ENCODE peak calls at places on chromosomes 6 and 20, in nine cellular contexts. W is spleen, K is fibroblast of lung, P is RWPE2, S is pancreas, J is AG04450, D is lower lobe of right lung, T is heart right ventricle, G is ovary. C is an unnamed sample.

GRCh38 chr20:58310291-58310782 is 822 bp downstream of the RAB22A start:
- DNase-seq in W (no peak), K (peak), P (no peak), S (no peak), J (no peak), D (no peak), T (no peak), G (no peak), C (no peak)

GRCh38 chr6:100915876-100916275 is 34.7 kb upstream of the ASCC3 start:
- DNase-seq in W (no peak), K (no peak), P (no peak), S (no peak), J (no peak), D (no peak), T (no peak), G (no peak), C (no peak)

GRCh38 chr6:14053776-14054175 is 63.8 kb upstream of the CD83 start:
- DNase-seq in W (no peak), K (no peak), P (no peak), S (no peak), J (no peak), D (no peak), T (no peak), G (no peak), C (no peak)

GRCh38 chr6:160831751-160832150 is 129.7 kb downstream of the PLG start:
- DNase-seq in W (no peak), K (no peak), P (no peak), S (no peak), J (no peak), D (no peak), T (no peak), G (no peak), C (no peak)

GRCh38 chr6:130366011-130366963 is at the start of gene TMEM200A:
- DNase-seq in W (peak), K (peak), P (peak), S (no peak), J (no peak), D (peak), T (no peak), G (peak), C (peak)

GRCh38 chr20:21707999-21708737 is 2.7 kb downstream of the PAX1 start:
- DNase-seq in W (no peak), K (no peak), P (no peak), S (no peak), J (no peak), D (no peak), T (no peak), G (no peak), C (no peak)

GRCh38 chr6:89298680-89299450 is 16.2 kb downstream of the GABRR2 start:
- DNase-seq in W (no peak), K (peak), P (no peak), S (no peak), J (peak), D (no peak), T (no peak), G (no peak), C (peak)

GRCh38 chr6:31112478-31112877 is at the start of gene C6orf15:
- DNase-seq in W (peak), K (no peak), P (no peak), S (no peak), J (no peak), D (no peak), T (no peak), G (no peak), C (no peak)

GRCh38 chr6:131555992-131556391 is 17.0 kb upstream of the ARG1 start:
- DNase-seq in W (no peak), K (peak), P (no peak), S (no peak), J (no peak), D (no peak), T (no peak), G (no peak), C (no peak)

GRCh38 chr6:85865665-85866372 is 223.1 kb upstream of the SYNCRIP start:
- DNase-seq in W (no peak), K (peak), P (no peak), S (no peak), J (no peak), D (no peak), T (no peak), G (no peak), C (peak)

GRCh38 chr20:13638162-13638495 is 603 bp downstream of the TASP1 start:
- DNase-seq in W (no peak), K (no peak), P (no peak), S (no peak), J (no peak), D (no peak), T (no peak), G (no peak), C (no peak)

GRCh38 chr6:75896526-75896925 is 147.5 kb downstream of the MYO6 start:
- DNase-seq in W (no peak), K (no peak), P (no peak), S (no peak), J (no peak), D (no peak), T (no peak), G (no peak), C (no peak)

GRCh38 chr20:49256261-49256660 is 21.6 kb downstream of the ZNFX1 start:
- DNase-seq in W (no peak), K (no peak), P (peak), S (no peak), J (no peak), D (no peak), T (no peak), G (no peak), C (no peak)

GRCh38 chr20:10090588-10091166 is 55.9 kb downstream of the ANKEF1 start:
- DNase-seq in W (no peak), K (peak), P (no peak), S (peak), J (peak), D (peak), T (peak), G (no peak), C (peak)

GRCh38 chr20:57435498-57436222 is 44.5 kb downstream of the RBM38 start:
- DNase-seq in W (peak), K (no peak), P (peak), S (peak), J (no peak), D (peak), T (peak), G (no peak), C (peak)

GRCh38 chr6:692858-693736 is at the start of gene EXOC2:
- DNase-seq in W (peak), K (peak), P (peak), S (peak), J (peak), D (peak), T (peak), G (peak), C (peak)

GRCh38 chr6:99522531-99522930 is 7.3 kb upstream of the USP45 start:
- DNase-seq in W (no peak), K (peak), P (no peak), S (no peak), J (no peak), D (no peak), T (no peak), G (no peak), C (peak)

GRCh38 chr6:24537771-24538385 is 43.1 kb downstream of the ALDH5A1 start:
- DNase-seq in W (no peak), K (no peak), P (no peak), S (no peak), J (no peak), D (no peak), T (no peak), G (no peak), C (peak)

GRCh38 chr6:150336299-150336698 is 32.5 kb upstream of the IYD start:
- DNase-seq in W (no peak), K (no peak), P (no peak), S (no peak), J (no peak), D (no peak), T (no peak), G (no peak), C (peak)

GRCh38 chr6:141364232-141364631 is 768.5 kb upstream of the GJE1 start:
- DNase-seq in W (no peak), K (no peak), P (no peak), S (no peak), J (no peak), D (no peak), T (no peak), G (no peak), C (no peak)

GRCh38 chr6:44000164-44000842 is 126.9 kb downstream of the MRPL14 start:
- DNase-seq in W (peak), K (peak), P (no peak), S (no peak), J (no peak), D (peak), T (no peak), G (no peak), C (no peak)

GRCh38 chr6:141401168-141401567 is 731.6 kb upstream of the GJE1 start:
- DNase-seq in W (no peak), K (peak), P (no peak), S (no peak), J (no peak), D (no peak), T (no peak), G (no peak), C (no peak)

GRCh38 chr20:8212286-8212685 is 80.2 kb downstream of the PLCB1 start:
- DNase-seq in W (no peak), K (peak), P (no peak), S (no peak), J (no peak), D (no peak), T (no peak), G (no peak), C (no peak)

GRCh38 chr6:22145823-22146379 is 150.9 kb downstream of the PRL start:
- DNase-seq in W (no peak), K (peak), P (no peak), S (no peak), J (peak), D (no peak), T (peak), G (peak), C (peak)

GRCh38 chr6:121479486-121480098 is 44.1 kb downstream of the GJA1 start:
- DNase-seq in W (no peak), K (no peak), P (no peak), S (no peak), J (no peak), D (no peak), T (no peak), G (no peak), C (no peak)

GRCh38 chr6:28585335-28585734 is 59.7 kb downstream of the GPX5 start:
- DNase-seq in W (no peak), K (peak), P (no peak), S (no peak), J (no peak), D (no peak), T (no peak), G (no peak), C (peak)

GRCh38 chr20:53751394-53752368 is 158.0 kb upstream of the ZNF217 start:
- DNase-seq in W (no peak), K (no peak), P (peak), S (no peak), J (no peak), D (no peak), T (no peak), G (no peak), C (no peak)

GRCh38 chr6:152416652-152417051 is 220.5 kb downstream of the SYNE1 start:
- DNase-seq in W (no peak), K (no peak), P (no peak), S (no peak), J (no peak), D (no peak), T (no peak), G (no peak), C (no peak)

GRCh38 chr6:11384531-11385309 is 152.3 kb upstream of the NEDD9 start:
- DNase-seq in W (no peak), K (no peak), P (no peak), S (no peak), J (no peak), D (no peak), T (no peak), G (no peak), C (no peak)

GRCh38 chr20:59560588-59561227 is 43.6 kb upstream of the PHACTR3 start:
- DNase-seq in W (no peak), K (peak), P (no peak), S (no peak), J (no peak), D (no peak), T (no peak), G (no peak), C (peak)

GRCh38 chr6:163296835-163297519 is 117.5 kb upstream of the QKI start:
- DNase-seq in W (no peak), K (no peak), P (no peak), S (no peak), J (no peak), D (no peak), T (no peak), G (no peak), C (no peak)

GRCh38 chr6:46486186-46486585 is 5.1 kb downstream of the RCAN2 start:
- DNase-seq in W (no peak), K (no peak), P (no peak), S (no peak), J (no peak), D (no peak), T (no peak), G (no peak), C (no peak)

GRCh38 chr6:99521557-99522286 is 6.5 kb upstream of the USP45 start:
- DNase-seq in W (no peak), K (peak), P (no peak), S (no peak), J (no peak), D (no peak), T (no peak), G (peak), C (peak)

GRCh38 chr20:20075032-20075431 is 22.7 kb downstream of the CFAP61 start:
- DNase-seq in W (no peak), K (no peak), P (no peak), S (no peak), J (no peak), D (no peak), T (no peak), G (no peak), C (no peak)

GRCh38 chr20:25224941-25225340 is 22.9 kb upstream of the PYGB start:
- DNase-seq in W (peak), K (no peak), P (no peak), S (no peak), J (no peak), D (no peak), T (no peak), G (no peak), C (no peak)

GRCh38 chr20:14785065-14785743 is 447.8 kb upstream of the FLRT3 start:
- DNase-seq in W (no peak), K (no peak), P (no peak), S (no peak), J (no peak), D (no peak), T (no peak), G (no peak), C (no peak)

DNA sequence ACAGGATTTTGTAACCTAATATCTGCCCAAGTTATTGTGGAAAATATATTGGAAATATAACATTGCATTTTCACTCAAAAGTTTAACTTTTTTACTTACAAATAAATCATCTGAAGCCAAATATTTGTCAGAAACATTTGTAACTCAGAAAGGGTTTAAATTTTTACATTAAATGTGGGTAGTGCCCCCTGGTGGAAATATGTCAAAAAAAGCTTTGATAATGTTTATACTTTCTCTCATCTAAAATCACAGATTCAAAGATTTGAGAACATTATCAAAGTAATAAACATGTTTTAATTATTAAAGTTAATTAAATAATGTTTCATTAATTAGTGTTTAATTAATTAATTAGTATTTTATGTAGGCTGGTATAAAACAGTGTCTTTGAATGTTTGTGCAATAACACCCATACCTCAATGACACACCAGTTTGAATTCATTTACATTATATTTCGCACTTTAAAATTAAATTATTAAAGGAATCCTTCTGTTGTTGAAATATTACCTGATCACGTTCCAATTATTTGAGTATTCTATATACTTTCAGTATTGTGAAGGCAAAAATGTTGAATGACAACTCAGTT is 320.1 kb upstream of the FKBP1C start:
- DNase-seq in W (no peak), K (no peak), P (no peak), S (no peak), J (no peak), D (no peak), T (no peak), G (no peak), C (no peak)
- TF ChIP-seq CTCF in W (no peak), K (no peak), P (peak), S (peak), J (peak), D (peak), T (peak), G (no peak), C (no peak)

GRCh38 chr6:6657085-6657819 is 68.7 kb downstream of the LY86 start:
- DNase-seq in W (no peak), K (no peak), P (no peak), S (no peak), J (no peak), D (no peak), T (no peak), G (no peak), C (no peak)
- H3K27ac ChIP-seq in W (no peak), K (no peak), P (no peak), S (no peak), J (no peak), D (peak), T (peak), G (no peak), C (no peak)

GRCh38 chr20:31712564-31713311 is 9.9 kb downstream of the BCL2L1 start:
- DNase-seq in W (peak), K (peak), P (peak), S (peak), J (peak), D (peak), T (peak), G (no peak), C (peak)

GRCh38 chr20:31713312-31714049 is 9.2 kb downstream of the BCL2L1 start:
- DNase-seq in W (peak), K (peak), P (peak), S (peak), J (peak), D (peak), T (peak), G (peak), C (peak)

GRCh38 chr20:31711416-31712111 is 11.1 kb downstream of the BCL2L1 start:
- DNase-seq in W (no peak), K (no peak), P (no peak), S (no peak), J (no peak), D (no peak), T (no peak), G (no peak), C (no peak)

GRCh38 chr20:31710423-31711250 is 12.0 kb downstream of the BCL2L1 start:
- DNase-seq in W (no peak), K (no peak), P (peak), S (no peak), J (no peak), D (peak), T (no peak), G (no peak), C (no peak)

GRCh38 chr20:31712112-31712553 is 10.5 kb downstream of the BCL2L1 start:
- DNase-seq in W (peak), K (no peak), P (no peak), S (peak), J (no peak), D (no peak), T (peak), G (no peak), C (no peak)
- H3K4me3 ChIP-seq in W (no peak), K (no peak), P (no peak), S (peak), J (no peak), D (peak), T (no peak), G (no peak), C (no peak)

DNA sequence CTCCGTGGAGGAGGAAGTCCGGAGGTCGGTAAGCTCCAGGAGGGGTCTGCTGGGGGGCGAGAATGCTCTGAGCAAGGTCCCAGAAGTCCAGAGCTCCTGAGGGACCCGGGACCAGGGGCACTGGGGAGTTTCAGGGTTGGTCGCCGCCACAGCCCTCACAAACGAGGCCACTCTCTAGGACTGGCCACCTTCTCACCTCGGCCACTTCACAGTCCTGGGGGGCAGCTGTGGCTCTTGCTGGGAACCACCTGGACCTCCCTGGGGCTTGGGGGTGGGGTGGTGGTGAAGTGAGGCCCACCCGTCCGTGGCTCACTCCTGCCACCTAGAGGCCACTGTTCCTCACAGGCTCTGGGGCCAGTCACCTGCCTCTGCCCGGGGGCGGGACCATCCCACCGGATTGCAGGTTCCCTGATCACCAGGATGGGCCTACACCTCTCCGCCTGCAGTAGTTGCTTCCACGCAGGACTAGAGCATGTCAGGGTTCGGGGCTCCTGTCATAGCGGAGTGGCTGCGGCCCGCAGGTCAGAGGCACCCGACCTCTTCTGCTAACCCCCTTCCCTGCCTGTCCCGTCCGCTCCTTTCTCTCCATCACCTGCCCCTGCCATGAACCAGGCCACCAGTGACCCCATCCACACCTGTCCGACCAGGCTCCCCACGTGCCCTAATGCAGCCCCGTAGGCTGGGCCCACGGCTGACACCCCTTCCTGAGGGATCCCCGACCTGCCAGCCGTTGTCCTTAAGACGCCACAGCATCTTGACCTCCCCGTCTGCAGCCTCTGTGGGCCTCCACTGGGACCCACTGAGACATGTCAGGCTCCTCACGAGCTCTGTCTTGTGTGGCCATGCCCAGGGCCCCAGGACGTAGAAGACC is 5.1 kb upstream of the TCEA2 start:
- DNase-seq in W (peak), K (peak), P (peak), S (peak), J (no peak), D (peak), T (peak), G (peak), C (peak)
- TF ChIP-seq CTCF in W (peak), K (peak), P (peak), S (peak), J (peak), D (peak), T (peak), G (peak), C (peak)

DNA sequence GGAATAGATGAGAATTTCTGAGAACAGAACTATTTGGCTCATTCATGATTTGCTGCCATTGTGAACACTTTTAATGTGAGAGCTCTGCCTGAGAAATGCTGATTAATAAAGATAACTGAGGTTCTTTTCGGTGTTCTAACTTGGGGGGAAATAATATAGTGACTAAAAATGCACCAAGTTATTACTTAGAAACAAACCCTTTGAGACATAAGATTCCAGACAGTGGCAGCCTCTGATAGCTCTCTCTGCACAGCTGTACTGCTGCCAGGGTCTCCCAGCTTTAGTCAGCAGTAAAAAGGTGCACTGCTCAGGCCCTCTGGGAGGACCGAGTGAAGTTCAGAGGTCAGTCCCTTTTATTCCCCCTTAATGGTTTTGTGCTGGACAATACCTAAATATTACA is 2.5 kb upstream of the PRDM1 start:
- DNase-seq in W (no peak), K (no peak), P (no peak), S (no peak), J (no peak), D (no peak), T (no peak), G (no peak), C (no peak)
- H3K27ac ChIP-seq in W (no peak), K (peak), P (peak), S (no peak), J (peak), D (no peak), T (peak), G (no peak), C (no peak)